ENCODE peak calls at places on chromosomes 16 and 17, in ten cellular contexts. W is thoracic aorta; D is A549; C is AG04450; I is EL; M is hypothalamus; R is activated CD8-positive, alpha-beta T cell treated with anti-CD3 and anti-CD28 coated beads, Interleukin-2, amount 10 ng/mL, durations not matched to agents 7 days and 5 days; J is NCI-H1105 treated with DMSO at 0.1 percent for 48 hours; A is T-helper 2 cell; N is stimulated activated CD8-positive, alpha-beta memory T cell treated with anti-CD3 and anti-CD28 coated beads, Interleukin-4, amount 100 ng/mL, for 1 hour. H is an unnamed sample.

GRCh38 chr16:77763994-77764393 is 24.4 kb upstream of the VAT1L start:
- DNase-seq in W (no peak), D (no peak), C (no peak), I (no peak), M (no peak), R (no peak), J (no peak), A (no peak), N (no peak), H (no peak)

GRCh38 chr16:81427245-81427644 is 17.4 kb upstream of the CMIP start:
- DNase-seq in W (no peak), D (no peak), C (no peak), I (no peak), M (no peak), R (no peak), J (no peak), A (no peak), N (no peak), H (no peak)

GRCh38 chr16:86618431-86619262 is 40.3 kb downstream of the FOXL1 start:
- DNase-seq in W (no peak), D (peak; percentile 16), C (peak; percentile 8), I (no peak), M (no peak), R (no peak), J (peak; percentile 21), A (no peak), N (no peak), H (peak; percentile 72)

GRCh38 chr17:39867084-39867890 is 715 bp upstream of the ZPBP2 start:
- DNase-seq in W (no peak), D (no peak), C (no peak), I (no peak), M (no peak), R (peak; percentile 47), J (no peak), A (peak; percentile 65), N (peak; percentile 10), H (no peak)

GRCh38 chr16:73047221-73047535 is 750 bp downstream of the ZFHX3 start:
- DNase-seq in W (no peak), D (no peak), C (no peak), I (peak; percentile 97), M (no peak), R (no peak), J (no peak), A (no peak), N (no peak), H (no peak)

GRCh38 chr16:27066655-27067054 is at the start of gene C16orf82:
- DNase-seq in W (no peak), D (no peak), C (no peak), I (no peak), M (no peak), R (no peak), J (no peak), A (no peak), N (no peak), H (no peak)

GRCh38 chr16:66996324-66996982 is 8.1 kb downstream of the CES4A start:
- DNase-seq in W (peak; percentile 85), D (peak; percentile 42), C (peak; percentile 39), I (peak; percentile 31), M (peak; percentile 62), R (no peak), J (no peak), A (no peak), N (no peak), H (no peak)

GRCh38 chr16:894841-895240 is 75.9 kb downstream of the LMF1 start:
- DNase-seq in W (no peak), D (no peak), C (no peak), I (no peak), M (no peak), R (no peak), J (no peak), A (no peak), N (no peak), H (no peak)

GRCh38 chr17:43812396-43813265 is 20.3 kb downstream of the MPP3 start:
- DNase-seq in W (no peak), D (no peak), C (no peak), I (no peak), M (no peak), R (no peak), J (no peak), A (no peak), N (no peak), H (no peak)

GRCh38 chr16:81836279-81837054 is 57.4 kb downstream of the PLCG2 start:
- DNase-seq in W (no peak), D (no peak), C (no peak), I (no peak), M (no peak), R (no peak), J (no peak), A (no peak), N (no peak), H (no peak)

GRCh38 chr17:45441536-45442310 is 9.1 kb upstream of the ARHGAP27 start:
- DNase-seq in W (no peak), D (no peak), C (no peak), I (no peak), M (no peak), R (no peak), J (no peak), A (no peak), N (no peak), H (no peak)

GRCh38 chr16:75112281-75113045 is 4.1 kb downstream of the LDHD start:
- DNase-seq in W (no peak), D (no peak), C (no peak), I (no peak), M (no peak), R (no peak), J (no peak), A (no peak), N (no peak), H (no peak)

GRCh38 chr16:78235168-78235800 is 135.8 kb downstream of the WWOX start:
- DNase-seq in W (peak; percentile 13), D (peak; percentile 68), C (peak; percentile 27), I (no peak), M (peak; percentile 63), R (peak; percentile 74), J (peak; percentile 27), A (peak; percentile 24), N (peak; percentile 33), H (peak; percentile 76)

GRCh38 chr17:81239714-81240555 is 817 bp downstream of the NDUFAF8 start:
- DNase-seq in W (no peak), D (peak; percentile 54), C (no peak), I (peak; percentile 33), M (no peak), R (peak; percentile 54), J (peak; percentile 10), A (peak; percentile 24), N (no peak), H (no peak)

GRCh38 chr17:81508639-81509047 is 4.0 kb downstream of the ACTG1 start:
- DNase-seq in W (no peak), D (peak; percentile 76), C (no peak), I (peak; percentile 78), M (no peak), R (no peak), J (no peak), A (no peak), N (no peak), H (peak; percentile 63)

GRCh38 chr16:11258553-11259287 is 2.7 kb upstream of the SOCS1 start:
- DNase-seq in W (no peak), D (no peak), C (no peak), I (no peak), M (peak; percentile 56), R (peak; percentile 80), J (no peak), A (peak; percentile 42), N (no peak), H (no peak)

H was measured in SJSA1.